ENCODE peak calls at places on chromosomes 5 and 9, in six cellular contexts. One of them, this sample, is unnamed.

GRCh38 chr9:16825971-16826370 is 44.5 kb downstream of the BNC2 start:
- DNase-seq in K562: no peak
- DNase-seq in SK-N-SH: no peak
- DNase-seq in GM12878: no peak
- DNase-seq in HepG2: no peak
- DNase-seq in H1: no peak
- DNase-seq in this sample: no peak

GRCh38 chr9:21611896-21612295 is 129.8 kb upstream of the IFNE start:
- DNase-seq in GM12878: no peak
- DNase-seq in HepG2: no peak
- DNase-seq in H1: no peak
- DNase-seq in K562: no peak
- DNase-seq in SK-N-SH: no peak
- DNase-seq in this sample: no peak

GRCh38 chr9:134489621-134490380 is 151.8 kb upstream of the COL5A1 start:
- DNase-seq in HepG2: no peak
- DNase-seq in GM12878: no peak
- DNase-seq in H1: no peak
- DNase-seq in SK-N-SH: peak
- DNase-seq in K562: no peak
- DNase-seq in this sample: no peak

GRCh38 chr5:34749431-34749872 is 89.5 kb upstream of the TTC23L start:
- DNase-seq in K562: no peak
- DNase-seq in GM12878: no peak
- DNase-seq in H1: no peak
- DNase-seq in SK-N-SH: no peak
- DNase-seq in HepG2: no peak
- DNase-seq in this sample: no peak

GRCh38 chr9:34084562-34084961 is 35.9 kb upstream of the UBAP2 start:
- DNase-seq in HepG2: no peak
- DNase-seq in K562: no peak
- DNase-seq in H1: no peak
- DNase-seq in SK-N-SH: no peak
- DNase-seq in GM12878: no peak
- DNase-seq in this sample: no peak

GRCh38 chr9:124818431-124819281 is 34.6 kb upstream of the WDR38 start:
- DNase-seq in H1: no peak
- DNase-seq in GM12878: no peak
- DNase-seq in K562: no peak
- DNase-seq in HepG2: peak
- DNase-seq in SK-N-SH: peak
- DNase-seq in this sample: no peak

GRCh38 chr5:34547300-34548085 is 108.6 kb upstream of the RAI14 start:
- DNase-seq in H1: peak
- DNase-seq in SK-N-SH: no peak
- DNase-seq in HepG2: no peak
- DNase-seq in GM12878: no peak
- DNase-seq in K562: no peak
- DNase-seq in this sample: no peak

GRCh38 chr5:140346348-140347221 is at the start of gene HBEGF:
- DNase-seq in GM12878: no peak
- DNase-seq in HepG2: peak
- DNase-seq in K562: peak
- DNase-seq in SK-N-SH: peak
- DNase-seq in H1: peak
- DNase-seq in this sample: peak

GRCh38 chr9:33227741-33228140 is 12.2 kb upstream of the SPINK4 start:
- DNase-seq in K562: no peak
- DNase-seq in SK-N-SH: no peak
- DNase-seq in HepG2: no peak
- DNase-seq in H1: no peak
- DNase-seq in GM12878: no peak
- DNase-seq in this sample: no peak

GRCh38 chr5:84113246-84114118 is 271.2 kb downstream of the EDIL3 start:
- DNase-seq in H1: peak
- DNase-seq in K562: no peak
- DNase-seq in GM12878: no peak
- DNase-seq in HepG2: no peak
- DNase-seq in SK-N-SH: no peak
- DNase-seq in this sample: no peak

DNA sequence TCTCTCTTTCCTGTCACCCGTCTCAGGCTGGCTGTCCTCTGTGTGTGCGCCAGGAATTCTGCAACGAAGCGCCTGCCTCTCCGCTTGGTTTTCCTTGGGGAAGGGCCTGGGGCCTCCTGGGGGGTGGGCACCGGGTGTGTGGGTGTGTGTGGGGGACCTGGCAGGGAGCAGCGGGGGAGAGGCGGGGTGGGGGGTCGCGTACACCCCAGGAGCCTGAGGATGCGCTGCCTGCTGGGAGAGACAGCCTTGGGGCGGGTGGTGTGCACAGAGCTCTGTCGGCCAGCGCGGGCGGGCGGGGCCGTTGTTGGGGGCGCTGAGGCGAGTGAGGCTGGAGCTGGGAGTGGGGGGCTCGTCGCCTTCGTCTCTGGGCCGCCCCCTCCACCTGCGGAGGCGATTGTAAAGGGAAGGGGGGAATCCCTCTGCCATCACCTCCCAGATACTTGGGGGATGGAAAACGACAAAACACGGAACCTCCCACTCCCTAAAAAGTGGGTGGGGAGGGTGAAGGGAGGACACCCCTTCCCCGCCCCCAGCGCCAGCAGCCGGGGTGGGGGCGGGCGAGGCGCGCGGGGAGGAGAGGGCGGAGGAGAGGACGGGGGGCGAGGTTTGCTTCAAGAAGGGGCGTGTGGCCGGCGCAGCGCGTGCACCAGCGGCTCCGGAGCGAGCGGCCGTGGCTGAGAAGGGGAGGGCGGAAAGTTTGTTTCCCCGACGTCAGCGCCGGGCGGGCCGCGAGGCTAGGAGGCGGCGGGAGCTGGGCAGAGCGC is at the start of gene PRRX2:
- DNase-seq in GM12878: no peak
- DNase-seq in HepG2: no peak
- DNase-seq in SK-N-SH: peak
- DNase-seq in K562: no peak
- DNase-seq in H1: peak
- DNase-seq in this sample: no peak
- TF ChIP-seq GABPA in GM12878: no peak
- TF ChIP-seq GABPA in HepG2: no peak
- TF ChIP-seq GABPA in SK-N-SH: no peak
- TF ChIP-seq GABPA in K562: no peak
- TF ChIP-seq GABPA in H1: no peak
- TF ChIP-seq GABPA in this sample: no peak

GRCh38 chr5:53059281-53059680 is 50.3 kb downstream of the MOCS2 start:
- DNase-seq in GM12878: no peak
- DNase-seq in HepG2: no peak
- DNase-seq in SK-N-SH: no peak
- DNase-seq in H1: no peak
- DNase-seq in K562: no peak
- DNase-seq in this sample: no peak
- TF ChIP-seq GABPA in GM12878: no peak
- TF ChIP-seq GABPA in HepG2: no peak
- TF ChIP-seq GABPA in SK-N-SH: no peak
- TF ChIP-seq GABPA in H1: no peak
- TF ChIP-seq GABPA in K562: no peak
- TF ChIP-seq GABPA in this sample: no peak

GRCh38 chr9:76529667-76530066 is 70.7 kb downstream of the GCNT1 start:
- DNase-seq in GM12878: no peak
- DNase-seq in K562: no peak
- DNase-seq in SK-N-SH: no peak
- DNase-seq in H1: no peak
- DNase-seq in HepG2: no peak
- DNase-seq in this sample: no peak

GRCh38 chr9:76537150-76537646 is 78.2 kb downstream of the GCNT1 start:
- DNase-seq in K562: no peak
- DNase-seq in HepG2: no peak
- DNase-seq in GM12878: no peak
- DNase-seq in SK-N-SH: no peak
- DNase-seq in H1: no peak
- DNase-seq in this sample: no peak

GRCh38 chr9:76530458-76531100 is 71.6 kb downstream of the GCNT1 start:
- DNase-seq in K562: no peak
- DNase-seq in HepG2: no peak
- DNase-seq in GM12878: no peak
- DNase-seq in SK-N-SH: no peak
- DNase-seq in H1: no peak
- DNase-seq in this sample: no peak

GRCh38 chr9:76531231-76531775 is 72.3 kb downstream of the GCNT1 start:
- DNase-seq in H1: no peak
- DNase-seq in GM12878: no peak
- DNase-seq in HepG2: no peak
- DNase-seq in K562: no peak
- DNase-seq in SK-N-SH: no peak
- DNase-seq in this sample: no peak

GRCh38 chr9:76534031-76534430 is 75.0 kb downstream of the GCNT1 start:
- DNase-seq in HepG2: no peak
- DNase-seq in K562: no peak
- DNase-seq in GM12878: no peak
- DNase-seq in H1: no peak
- DNase-seq in SK-N-SH: no peak
- DNase-seq in this sample: no peak
- TF ChIP-seq GABPA in HepG2: no peak
- TF ChIP-seq GABPA in K562: no peak
- TF ChIP-seq GABPA in GM12878: no peak
- TF ChIP-seq GABPA in H1: no peak
- TF ChIP-seq GABPA in SK-N-SH: no peak
- TF ChIP-seq GABPA in this sample: no peak

DNA sequence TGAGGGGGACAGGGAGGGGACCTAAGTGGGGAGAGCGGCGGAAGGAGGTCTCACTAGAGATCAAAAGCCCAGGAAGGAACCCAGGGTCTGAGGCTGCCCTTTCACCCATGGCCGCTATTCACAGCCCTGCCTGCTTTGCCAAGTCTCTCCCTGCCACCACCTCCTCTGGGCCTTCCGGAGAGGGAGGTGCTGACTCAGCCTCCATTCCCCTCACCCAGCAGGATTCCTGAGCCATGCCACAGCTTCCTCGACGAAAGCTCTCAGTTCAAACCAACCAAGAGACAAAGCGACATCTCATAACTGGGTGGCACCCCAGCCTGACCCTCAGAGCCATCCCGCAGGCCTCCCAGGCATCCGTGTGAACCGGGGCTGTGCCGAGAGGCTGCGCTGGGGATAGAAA is 36.7 kb downstream of the PAX5 start:
- DNase-seq in GM12878: no peak
- DNase-seq in SK-N-SH: no peak
- DNase-seq in HepG2: no peak
- DNase-seq in K562: no peak
- DNase-seq in H1: no peak
- DNase-seq in this sample: no peak
- TF ChIP-seq GABPA in GM12878: no peak
- TF ChIP-seq GABPA in SK-N-SH: no peak
- TF ChIP-seq GABPA in HepG2: no peak
- TF ChIP-seq GABPA in K562: no peak
- TF ChIP-seq GABPA in H1: no peak
- TF ChIP-seq GABPA in this sample: no peak

DNA sequence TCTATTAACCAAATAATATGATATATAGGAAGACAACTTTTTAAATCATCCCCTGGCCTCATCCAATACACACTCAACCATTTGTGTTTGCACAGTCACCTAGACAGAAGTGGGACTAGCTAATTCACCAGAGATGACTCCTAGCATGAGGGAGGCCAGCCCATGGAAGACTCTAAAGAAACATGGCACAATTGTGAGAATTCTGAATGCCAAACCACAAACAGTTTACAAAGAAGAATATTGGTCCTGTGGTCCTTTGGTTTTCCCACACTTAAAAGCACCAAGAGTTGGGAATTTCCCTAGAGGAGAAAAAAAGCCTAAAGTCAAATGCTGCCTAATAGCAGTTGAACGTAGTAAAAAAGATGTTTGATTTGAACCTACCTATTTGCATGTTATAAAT is 609.9 kb downstream of the ACTL7B start:
- DNase-seq in HepG2: no peak
- DNase-seq in SK-N-SH: no peak
- DNase-seq in GM12878: no peak
- DNase-seq in K562: no peak
- DNase-seq in H1: no peak
- DNase-seq in this sample: no peak
- TF ChIP-seq GABPA in HepG2: no peak
- TF ChIP-seq GABPA in SK-N-SH: no peak
- TF ChIP-seq GABPA in GM12878: no peak
- TF ChIP-seq GABPA in K562: no peak
- TF ChIP-seq GABPA in H1: no peak
- TF ChIP-seq GABPA in this sample: no peak

DNA sequence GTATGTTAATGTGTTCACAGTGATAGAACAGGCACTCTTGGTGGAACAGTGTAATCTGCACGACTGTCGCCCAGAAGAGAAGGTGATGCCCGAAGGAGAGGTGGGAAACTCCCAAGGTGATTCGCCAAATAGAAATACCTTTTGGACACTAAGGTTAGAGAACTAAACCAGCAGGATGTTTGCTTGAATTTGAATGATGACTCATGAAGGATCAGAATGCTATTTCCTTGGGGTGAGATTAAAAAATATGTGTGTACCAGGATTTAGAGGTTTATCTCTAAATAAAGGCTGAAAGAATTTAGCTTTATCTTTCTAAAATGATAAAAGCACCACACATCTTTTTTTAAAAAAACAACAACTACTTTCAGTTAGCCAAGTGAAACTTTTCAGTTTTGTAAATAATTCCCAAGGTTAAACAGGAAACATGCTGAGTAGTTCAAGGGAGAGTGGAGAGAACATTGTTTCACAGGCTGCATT is 297.4 kb upstream of the TAS2R1 start:
- DNase-seq in SK-N-SH: no peak
- DNase-seq in K562: no peak
- DNase-seq in HepG2: no peak
- DNase-seq in H1: no peak
- DNase-seq in GM12878: no peak
- DNase-seq in this sample: no peak
- TF ChIP-seq GABPA in SK-N-SH: no peak
- TF ChIP-seq GABPA in K562: no peak
- TF ChIP-seq GABPA in HepG2: no peak
- TF ChIP-seq GABPA in H1: no peak
- TF ChIP-seq GABPA in GM12878: no peak
- TF ChIP-seq GABPA in this sample: no peak

DNA sequence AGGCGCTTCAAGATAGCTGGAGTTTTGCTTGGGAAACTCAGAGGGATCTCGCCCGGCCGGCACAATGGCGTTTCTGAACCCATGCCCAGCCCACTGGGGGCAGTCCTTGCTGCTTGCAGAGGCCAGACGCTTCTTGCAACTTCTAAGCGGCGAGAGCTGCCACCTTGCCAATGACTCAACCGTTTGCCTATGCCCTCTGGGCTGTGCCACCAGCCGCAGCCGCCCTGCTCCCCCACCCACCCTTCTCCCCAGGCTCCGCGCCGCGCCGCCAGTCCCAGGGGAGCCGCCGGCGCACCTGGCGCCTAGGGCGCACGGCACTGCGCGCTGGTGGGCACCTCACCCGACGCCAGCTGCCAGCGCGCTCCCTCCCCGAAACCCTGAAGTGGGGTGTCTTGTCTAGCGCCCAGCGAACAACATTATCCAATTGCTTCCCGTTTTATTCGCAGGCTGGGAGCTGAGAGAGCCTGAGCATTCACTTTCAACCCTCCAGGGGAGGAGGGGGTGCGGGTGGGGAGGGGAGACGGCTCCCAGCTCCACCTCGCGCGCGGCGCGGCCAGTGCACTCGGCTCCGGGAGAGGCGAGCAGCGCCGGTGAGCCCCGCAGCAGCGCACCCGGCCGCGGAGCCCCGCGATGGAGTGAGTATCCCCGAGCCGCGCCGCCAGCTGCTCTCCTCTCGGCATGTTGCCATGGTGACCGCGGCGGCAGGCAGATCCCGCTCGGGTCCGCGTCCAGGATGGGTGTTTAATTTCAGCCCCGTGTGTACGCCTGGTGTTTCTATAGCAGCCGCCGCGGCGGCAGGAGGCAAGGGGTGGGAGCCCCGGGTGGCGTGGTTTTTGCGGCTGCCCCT is 139.5 kb upstream of the PALM2AKAP2 start:
- DNase-seq in GM12878: no peak
- DNase-seq in SK-N-SH: peak
- DNase-seq in HepG2: no peak
- DNase-seq in H1: peak
- DNase-seq in K562: no peak
- DNase-seq in this sample: no peak
- TF ChIP-seq GABPA in GM12878: no peak
- TF ChIP-seq GABPA in SK-N-SH: no peak
- TF ChIP-seq GABPA in HepG2: no peak
- TF ChIP-seq GABPA in H1: no peak
- TF ChIP-seq GABPA in K562: no peak
- TF ChIP-seq GABPA in this sample: no peak